ENCODE peak calls at places on chromosomes 5 and 9, in four cellular contexts. D is neural crest cell, U is dorsolateral prefrontal cortex, X is progenitor cell of endocrine pancreas. I is an unnamed sample.
A peak's percentile ranks its signal among the peaks of the same experiment; 100 is the strongest.

GRCh38 chr5:89988998-89989690 is 420.4 kb downstream of the CETN3 start:
- DNase-seq in D (no peak), U (no peak), X (no peak), I (no peak)

GRCh38 chr9:133973791-133974630 is 18.1 kb downstream of the VAV2 start:
- DNase-seq in D (no peak), U (no peak), X (no peak), I (no peak)

GRCh38 chr9:127987103-127987614 is 6.4 kb upstream of the EEIG1 start:
- DNase-seq in D (no peak), U (no peak), X (no peak), I (no peak)

GRCh38 chr9:90964101-90965020 is 162.7 kb downstream of the SYK start:
- DNase-seq in D (peak; percentile 3), U (no peak), X (no peak), I (no peak)

GRCh38 chr5:54758038-54758437 is 227.4 kb downstream of the ESM1 start:
- DNase-seq in D (no peak), U (no peak), X (no peak), I (no peak)

GRCh38 chr5:124599048-124599973 is 147.1 kb downstream of the ZNF608 start:
- DNase-seq in D (no peak), U (no peak), X (no peak), I (no peak)

GRCh38 chr5:160434022-160434531 is 12.4 kb downstream of the PTTG1 start:
- DNase-seq in D (no peak), U (peak; percentile 32), X (peak; percentile 40), I (peak; percentile 73)

GRCh38 chr9:126956929-126957686 is 42.5 kb downstream of the RALGPS1 start:
- DNase-seq in D (no peak), U (no peak), X (no peak), I (no peak)

GRCh38 chr9:10331157-10331556 is 281.6 kb downstream of the PTPRD start:
- DNase-seq in D (no peak), U (no peak), X (no peak), I (no peak)

GRCh38 chr9:131046581-131047202 is 37.7 kb downstream of the LAMC3 start:
- DNase-seq in D (peak; percentile 78), U (peak; percentile 57), X (peak; percentile 63), I (peak; percentile 58)

GRCh38 chr9:84271004-84271886 is 69.3 kb downstream of the SLC28A3 start:
- DNase-seq in D (peak; percentile 37), U (peak; percentile 64), X (no peak), I (no peak)

GRCh38 chr5:61350535-61350934 is 18.5 kb downstream of the ZSWIM6 start:
- DNase-seq in D (no peak), U (no peak), X (no peak), I (no peak)

GRCh38 chr5:124036786-124037185 is 524.8 kb downstream of the CSNK1G3 start:
- DNase-seq in D (no peak), U (no peak), X (no peak), I (no peak)

GRCh38 chr5:79448336-79448735 is 65.6 kb downstream of the HOMER1 start:
- DNase-seq in D (no peak), U (no peak), X (no peak), I (no peak)

GRCh38 chr9:88536951-88537742 is 2.2 kb downstream of the NXNL2 start:
- DNase-seq in D (no peak), U (no peak), X (no peak), I (no peak)

GRCh38 chr5:147805030-147805454 is 22.5 kb upstream of the JAKMIP2 start:
- DNase-seq in D (no peak), U (no peak), X (no peak), I (no peak)

GRCh38 chr9:131405429-131405828 is 11.5 kb downstream of the PRRC2B start:
- DNase-seq in D (no peak), U (no peak), X (no peak), I (no peak)

GRCh38 chr9:113587471-113588031 is 124.0 kb downstream of the RGS3 start:
- DNase-seq in D (peak; percentile 67), U (no peak), X (peak; percentile 51), I (peak; percentile 65)

GRCh38 chr9:93154293-93154903 is 20.3 kb upstream of the NINJ1 start:
- DNase-seq in D (peak; percentile 66), U (no peak), X (peak; percentile 55), I (no peak)

GRCh38 chr9:109919736-109920408 is 139.9 kb downstream of the PALM2AKAP2 start:
- DNase-seq in D (no peak), U (no peak), X (no peak), I (no peak)

GRCh38 chr9:99819484-99820329 is 2.0 kb upstream of the NR4A3 start:
- DNase-seq in D (peak; percentile 89), U (peak; percentile 85), X (peak; percentile 90), I (peak; percentile 84)

GRCh38 chr9:99822096-99822595 is 461 bp downstream of the NR4A3 start:
- DNase-seq in D (no peak), U (no peak), X (no peak), I (no peak)

GRCh38 chr9:99822596-99823391 is 1.1 kb downstream of the NR4A3 start:
- DNase-seq in D (peak; percentile 41), U (no peak), X (no peak), I (no peak)

GRCh38 chr9:99820330-99821186 is 1.1 kb upstream of the NR4A3 start:
- DNase-seq in D (no peak), U (peak; percentile 60), X (no peak), I (no peak)

GRCh38 chr9:99821187-99822095 is at the start of gene NR4A3:
- DNase-seq in D (peak; percentile 79), U (peak; percentile 96), X (peak; percentile 82), I (peak; percentile 95)
- TF ChIP-seq CTCF in D (peak; percentile 51), U (peak; percentile 37), X (peak; percentile 25), I (no peak)

DNA sequence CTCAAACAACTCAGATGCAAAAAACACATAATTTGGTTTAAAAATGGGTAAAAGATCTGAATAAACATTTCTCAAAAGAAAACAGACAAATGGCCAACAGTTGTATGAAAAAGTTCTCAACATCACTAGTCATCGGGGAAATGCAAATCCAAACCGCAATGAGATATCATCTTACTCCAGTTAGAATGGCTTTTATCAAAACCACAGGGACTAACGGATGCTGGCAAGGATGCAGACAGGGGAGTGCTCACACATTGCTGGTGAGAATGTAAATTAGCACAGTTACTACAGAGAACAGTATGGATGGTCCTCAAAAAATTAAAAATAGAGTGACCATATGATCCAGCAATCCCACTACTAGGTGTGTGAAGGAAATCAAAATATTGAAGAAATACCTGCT is 589.1 kb upstream of the ADAMTS16 start:
- DNase-seq in D (no peak), U (no peak), X (no peak), I (no peak)
- TF ChIP-seq CTCF in D (no peak), U (no peak), X (no peak), I (no peak)

GRCh38 chr9:4663956-4664355 is 1.9 kb downstream of the PLPP6 start:
- DNase-seq in D (no peak), U (no peak), X (no peak), I (no peak)

GRCh38 chr9:4668604-4669003 is 2.3 kb upstream of the SPATA6L start:
- DNase-seq in D (no peak), U (no peak), X (no peak), I (no peak)

GRCh38 chr9:4667681-4668080 is 1.4 kb upstream of the SPATA6L start:
- DNase-seq in D (no peak), U (no peak), X (no peak), I (no peak)

GRCh38 chr9:4665357-4665756 is 923 bp downstream of the SPATA6L start:
- DNase-seq in D (no peak), U (no peak), X (no peak), I (no peak)

DNA sequence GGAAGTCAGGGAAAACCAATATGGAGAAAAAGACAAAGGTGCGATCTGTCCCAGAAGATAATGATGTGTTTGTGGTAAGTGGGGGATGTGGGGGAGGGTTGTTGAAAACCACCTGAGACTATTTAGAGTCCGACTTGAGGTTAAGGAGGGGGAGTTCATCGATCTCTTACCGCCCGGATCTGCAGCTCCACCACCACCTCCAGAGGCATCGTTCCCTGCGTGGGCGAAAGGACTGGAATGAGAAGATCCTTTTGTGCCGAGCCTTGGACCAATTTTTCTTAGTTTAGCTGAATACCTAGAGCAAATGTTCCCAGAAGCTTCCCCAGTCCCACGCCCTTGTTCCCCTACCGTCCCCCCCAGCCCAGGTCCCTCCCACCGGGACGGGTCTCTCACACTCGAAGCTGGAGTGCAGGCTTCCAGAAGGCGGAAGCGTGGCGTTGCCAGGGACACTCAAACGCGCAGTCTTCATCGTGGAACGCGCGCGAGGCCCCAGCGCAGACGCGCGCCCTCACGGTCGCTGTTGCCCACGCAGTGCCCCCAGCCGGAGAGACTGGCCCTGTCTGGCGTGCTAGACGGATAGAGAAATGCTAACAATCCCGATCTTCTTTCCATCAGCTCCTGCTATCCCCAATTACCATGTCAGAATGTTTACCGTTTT is at the start of gene SPATA6L:
- DNase-seq in D (peak; percentile 31), U (peak; percentile 52), X (peak; percentile 24), I (peak; percentile 59)
- TF ChIP-seq CTCF in D (no peak), U (peak; percentile 24), X (no peak), I (no peak)

GRCh38 chr9:19512432-19512831 is 103.6 kb downstream of the ACER2 start:
- DNase-seq in D (no peak), U (no peak), X (no peak), I (no peak)

GRCh38 chr9:19516348-19516747 is 107.5 kb downstream of the ACER2 start:
- DNase-seq in D (no peak), U (no peak), X (no peak), I (no peak)

GRCh38 chr9:19513671-19514275 is 105.0 kb downstream of the ACER2 start:
- DNase-seq in D (no peak), U (no peak), X (no peak), I (no peak)

GRCh38 chr9:19521205-19521604 is 112.4 kb downstream of the ACER2 start:
- DNase-seq in D (no peak), U (no peak), X (no peak), I (no peak)

GRCh38 chr9:19517202-19517942 is 108.6 kb downstream of the ACER2 start:
- DNase-seq in D (no peak), U (no peak), X (no peak), I (no peak)
- TF ChIP-seq CTCF in D (peak; percentile 44), U (peak; percentile 24), X (peak; percentile 42), I (no peak)

DNA sequence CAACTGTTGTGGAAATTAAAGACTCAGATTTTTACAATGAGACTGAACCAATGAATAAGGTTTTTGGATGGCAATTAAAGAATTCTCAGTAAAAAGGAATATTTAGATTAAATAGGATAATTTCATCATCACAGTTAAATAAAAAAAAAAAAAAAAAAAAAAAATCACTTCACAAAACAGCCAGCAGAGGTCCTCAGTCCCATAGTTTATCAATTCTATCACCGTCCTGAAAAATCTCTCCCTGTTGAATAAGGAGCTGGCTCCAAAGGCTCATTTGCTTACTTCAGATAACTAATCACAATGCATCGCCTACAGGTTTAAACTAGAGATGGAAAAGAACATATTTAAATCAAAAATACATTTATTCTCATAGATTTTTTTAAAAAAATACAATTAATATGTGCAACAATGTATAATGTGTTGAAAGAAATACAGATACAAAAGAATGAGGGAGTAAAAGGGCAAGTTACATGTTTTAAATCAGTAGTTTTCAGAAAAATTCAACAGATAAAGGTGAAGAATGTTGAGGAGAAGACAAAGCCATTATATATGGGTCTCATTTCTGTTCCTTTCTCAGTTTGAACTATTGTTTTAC is 175.8 kb upstream of the CHD1 start:
- DNase-seq in D (no peak), U (no peak), X (no peak), I (no peak)
- TF ChIP-seq CTCF in D (peak; percentile 85), U (peak; percentile 75), X (peak; percentile 72), I (peak; percentile 89)

GRCh38 chr9:135022191-135022870 is 65.1 kb upstream of the OLFM1 start:
- DNase-seq in D (no peak), U (no peak), X (no peak), I (no peak)
- TF ChIP-seq CTCF in D (no peak), U (no peak), X (no peak), I (no peak)

GRCh38 chr5:173057062-173057924 is 1.1 kb downstream of the CREBRF start:
- DNase-seq in D (peak; percentile 98), U (peak; percentile 98), X (peak; percentile 99), I (peak; percentile 98)
- TF ChIP-seq CTCF in D (peak; percentile 8), U (peak; percentile 16), X (peak; percentile 6), I (no peak)

GRCh38 chr9:78821126-78821822 is 524.3 kb downstream of the PSAT1 start:
- DNase-seq in D (no peak), U (no peak), X (no peak), I (no peak)
- TF ChIP-seq CTCF in D (peak; percentile 79), U (peak; percentile 70), X (peak; percentile 67), I (peak; percentile 67)